ENCODE peak calls at places on chromosomes 1 and 21, in ten cellular contexts. S, D, L, C, R, E, J, U, M and G are unnamed samples.

GRCh38 chr1:163540727-163541126 is 219.0 kb downstream of the NUF2 start:
- DNase-seq in S (no peak), D (no peak), L (no peak), C (no peak), R (no peak), E (no peak), J (no peak), U (no peak), M (no peak), G (no peak)

GRCh38 chr1:230201445-230201844 is 134.4 kb downstream of the GALNT2 start:
- DNase-seq in S (no peak), D (no peak), L (no peak), C (no peak), R (no peak), E (no peak), J (no peak), U (no peak), M (no peak), G (no peak)

GRCh38 chr21:41832230-41833137 is 46.7 kb downstream of the PRDM15 start:
- DNase-seq in S (no peak), D (no peak), L (no peak), C (no peak), R (no peak), E (no peak), J (no peak), U (no peak), M (no peak), G (no peak)

GRCh38 chr1:7808253-7808844 is 24.3 kb downstream of the PER3 start:
- DNase-seq in S (peak), D (no peak), L (no peak), C (peak), R (peak), E (no peak), J (no peak), U (peak), M (no peak), G (no peak)

GRCh38 chr1:11858613-11858967 is at the start of gene NPPB:
- DNase-seq in S (no peak), D (no peak), L (no peak), C (no peak), R (no peak), E (no peak), J (no peak), U (no peak), M (no peak), G (no peak)

GRCh38 chr1:67685558-67686271 is 714 bp downstream of the GADD45A start:
- DNase-seq in S (no peak), D (peak), L (no peak), C (peak), R (peak), E (peak), J (peak), U (peak), M (peak), G (peak)

GRCh38 chr1:166924829-166925541 is 48.9 kb upstream of the TADA1 start:
- DNase-seq in S (no peak), D (no peak), L (no peak), C (no peak), R (no peak), E (peak), J (no peak), U (no peak), M (no peak), G (no peak)

GRCh38 chr1:207004931-207005830 is 27.4 kb downstream of the C1orf116 start:
- DNase-seq in S (peak), D (no peak), L (no peak), C (peak), R (peak), E (peak), J (peak), U (peak), M (no peak), G (peak)

GRCh38 chr1:234914606-234915290 is 213.9 kb downstream of the TOMM20 start:
- DNase-seq in S (no peak), D (no peak), L (no peak), C (no peak), R (no peak), E (no peak), J (no peak), U (no peak), M (no peak), G (no peak)

GRCh38 chr1:228340686-228341449 is 65.8 kb downstream of the TRIM11 start:
- DNase-seq in S (no peak), D (no peak), L (no peak), C (no peak), R (no peak), E (no peak), J (peak), U (peak), M (no peak), G (no peak)

GRCh38 chr1:241531195-241532172 is 694 bp upstream of the KMO start:
- DNase-seq in S (peak), D (no peak), L (peak), C (peak), R (peak), E (no peak), J (no peak), U (peak), M (no peak), G (peak)

GRCh38 chr1:199747984-199748383 is 279.5 kb upstream of the NR5A2 start:
- DNase-seq in S (no peak), D (no peak), L (no peak), C (no peak), R (no peak), E (no peak), J (no peak), U (no peak), M (no peak), G (no peak)